ENCODE peak calls at places on chromosomes 6 and 20, in five cellular contexts. One of them, this sample, is unnamed.
A peak's percentile ranks its signal among the peaks of the same experiment; 100 is the strongest.

GRCh38 chr6:6696867-6697531 is 108.5 kb downstream of the LY86 start:
- DNase-seq in adrenal gland: peak; percentile 72
- DNase-seq in neuronal stem cell: peak; percentile 77
- DNase-seq in body of pancreas: peak; percentile 60
- DNase-seq in SJCRH30: peak; percentile 41
- DNase-seq in this sample: peak; percentile 57

GRCh38 chr20:62298577-62299249 is 4.1 kb upstream of the ADRM1 start:
- DNase-seq in adrenal gland: no peak
- DNase-seq in body of pancreas: no peak
- DNase-seq in SJCRH30: no peak
- DNase-seq in neuronal stem cell: no peak
- DNase-seq in this sample: no peak

GRCh38 chr6:19052219-19052618 is 665.1 kb downstream of the RNF144B start:
- DNase-seq in body of pancreas: no peak
- DNase-seq in adrenal gland: no peak
- DNase-seq in SJCRH30: no peak
- DNase-seq in neuronal stem cell: no peak
- DNase-seq in this sample: no peak

GRCh38 chr6:26322645-26323482 is 42.1 kb upstream of the BTN3A2 start:
- DNase-seq in neuronal stem cell: no peak
- DNase-seq in body of pancreas: peak; percentile 42
- DNase-seq in SJCRH30: peak; percentile 72
- DNase-seq in adrenal gland: peak; percentile 58
- DNase-seq in this sample: peak; percentile 53

GRCh38 chr6:170316071-170316470 is 9.5 kb downstream of the FAM120B start:
- DNase-seq in neuronal stem cell: no peak
- DNase-seq in body of pancreas: no peak
- DNase-seq in adrenal gland: no peak
- DNase-seq in SJCRH30: no peak
- DNase-seq in this sample: no peak

GRCh38 chr20:51029963-51030930 is 7.3 kb upstream of the KCNG1 start:
- DNase-seq in neuronal stem cell: no peak
- DNase-seq in adrenal gland: no peak
- DNase-seq in SJCRH30: peak; percentile 30
- DNase-seq in body of pancreas: no peak
- DNase-seq in this sample: no peak

GRCh38 chr6:658244-658643 is 1.3 kb upstream of the HUS1B start:
- DNase-seq in neuronal stem cell: no peak
- DNase-seq in adrenal gland: no peak
- DNase-seq in body of pancreas: no peak
- DNase-seq in SJCRH30: no peak
- DNase-seq in this sample: no peak

GRCh38 chr6:14068133-14068532 is 49.4 kb upstream of the CD83 start:
- DNase-seq in body of pancreas: no peak
- DNase-seq in adrenal gland: no peak
- DNase-seq in neuronal stem cell: no peak
- DNase-seq in SJCRH30: no peak
- DNase-seq in this sample: no peak

GRCh38 chr6:109039795-109040194 is 54.9 kb downstream of the SESN1 start:
- DNase-seq in adrenal gland: no peak
- DNase-seq in neuronal stem cell: no peak
- DNase-seq in body of pancreas: no peak
- DNase-seq in SJCRH30: peak; percentile 36
- DNase-seq in this sample: no peak

GRCh38 chr6:137488736-137489409 is 5.3 kb downstream of the OLIG3 start:
- DNase-seq in neuronal stem cell: peak; percentile 30
- DNase-seq in body of pancreas: no peak
- DNase-seq in adrenal gland: no peak
- DNase-seq in SJCRH30: no peak
- DNase-seq in this sample: no peak

GRCh38 chr20:33006776-33007375 is 628 bp upstream of the BPIFB2 start:
- DNase-seq in SJCRH30: no peak
- DNase-seq in neuronal stem cell: no peak
- DNase-seq in adrenal gland: no peak
- DNase-seq in body of pancreas: no peak
- DNase-seq in this sample: no peak

GRCh38 chr6:134604014-134604676 is 286.2 kb upstream of the SGK1 start:
- DNase-seq in body of pancreas: no peak
- DNase-seq in adrenal gland: no peak
- DNase-seq in neuronal stem cell: no peak
- DNase-seq in SJCRH30: no peak
- DNase-seq in this sample: no peak

DNA sequence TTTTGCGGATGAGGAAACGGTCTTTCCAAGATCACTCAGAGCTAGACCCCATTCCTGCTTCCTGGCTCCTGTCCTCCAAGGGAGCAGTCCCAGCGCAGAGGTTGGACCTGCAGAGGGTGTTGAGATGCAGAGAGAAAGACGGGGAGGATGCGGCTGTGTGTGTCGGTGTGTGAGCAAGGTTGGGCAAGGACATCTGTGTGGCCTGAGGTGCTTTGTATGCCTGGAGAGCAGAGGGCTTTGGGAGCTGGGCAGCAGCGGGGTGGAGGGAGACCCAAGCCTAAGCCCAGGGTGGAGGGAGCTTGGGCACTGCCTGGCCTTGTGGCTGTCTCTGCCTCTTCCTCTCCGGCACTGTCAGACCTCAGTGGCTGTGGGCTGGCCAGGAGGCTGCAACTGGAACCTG is 147.4 kb upstream of the RNF24 start:
- DNase-seq in neuronal stem cell: no peak
- DNase-seq in SJCRH30: no peak
- DNase-seq in body of pancreas: no peak
- DNase-seq in adrenal gland: no peak
- DNase-seq in this sample: no peak
- H3K4me1 ChIP-seq in neuronal stem cell: peaks cover 42% of the 10 kb centered on the region
- H3K4me1 ChIP-seq in SJCRH30: peaks cover 9% of the 10 kb centered on the region
- H3K4me1 ChIP-seq in body of pancreas: peaks cover 14% of the 10 kb centered on the region
- H3K4me1 ChIP-seq in adrenal gland: no peaks in the 10 kb centered on the region
- H3K4me1 ChIP-seq in this sample: no peaks in the 10 kb centered on the region

GRCh38 chr6:126657556-126658129 is 317.7 kb downstream of the CENPW start:
- DNase-seq in SJCRH30: peak; percentile 15
- DNase-seq in body of pancreas: no peak
- DNase-seq in adrenal gland: peak; percentile 13
- DNase-seq in neuronal stem cell: no peak
- DNase-seq in this sample: no peak

GRCh38 chr6:126664271-126664670 is 324.4 kb downstream of the CENPW start:
- DNase-seq in body of pancreas: no peak
- DNase-seq in SJCRH30: no peak
- DNase-seq in adrenal gland: no peak
- DNase-seq in neuronal stem cell: no peak
- DNase-seq in this sample: no peak

GRCh38 chr6:126662966-126663365 is 323.1 kb downstream of the CENPW start:
- DNase-seq in neuronal stem cell: no peak
- DNase-seq in adrenal gland: no peak
- DNase-seq in body of pancreas: no peak
- DNase-seq in SJCRH30: no peak
- DNase-seq in this sample: no peak

GRCh38 chr6:126661646-126662045 is 321.7 kb downstream of the CENPW start:
- DNase-seq in adrenal gland: no peak
- DNase-seq in body of pancreas: no peak
- DNase-seq in SJCRH30: no peak
- DNase-seq in neuronal stem cell: no peak
- DNase-seq in this sample: no peak

DNA sequence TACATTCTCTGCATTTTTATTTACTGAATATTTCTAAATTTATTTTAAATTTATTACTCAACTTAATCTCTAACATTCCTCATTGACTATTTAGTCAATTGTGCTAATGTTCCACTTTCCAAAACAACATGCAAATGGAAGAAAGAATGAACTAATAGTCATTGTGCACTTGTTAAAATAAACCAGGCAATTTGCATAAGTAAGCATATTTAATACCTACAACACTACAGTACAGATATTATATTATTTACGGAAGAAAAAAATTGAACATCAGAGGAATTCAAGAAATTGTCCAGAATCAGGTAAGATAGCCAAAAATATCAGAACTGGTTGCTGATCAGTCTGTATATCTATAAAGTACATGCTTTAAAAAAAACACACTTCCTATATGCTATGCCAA is 320.5 kb downstream of the CENPW start:
- DNase-seq in SJCRH30: no peak
- DNase-seq in neuronal stem cell: no peak
- DNase-seq in adrenal gland: no peak
- DNase-seq in body of pancreas: no peak
- DNase-seq in this sample: no peak
- H3K27ac ChIP-seq in SJCRH30: no peak overlapping the region
- H3K27ac ChIP-seq in neuronal stem cell: no peak overlapping the region
- H3K27ac ChIP-seq in adrenal gland: no peak overlapping the region
- H3K27ac ChIP-seq in body of pancreas: no peak overlapping the region
- H3K27ac ChIP-seq in this sample: no peak overlapping the region

GRCh38 chr20:58344741-58345140 is 35.2 kb downstream of the RAB22A start:
- DNase-seq in adrenal gland: no peak
- DNase-seq in neuronal stem cell: no peak
- DNase-seq in body of pancreas: no peak
- DNase-seq in SJCRH30: no peak
- DNase-seq in this sample: no peak
- H3K4me3 ChIP-seq in adrenal gland: no peak overlapping the region
- H3K4me3 ChIP-seq in neuronal stem cell: no peak overlapping the region
- H3K4me3 ChIP-seq in body of pancreas: no peak overlapping the region
- H3K4me3 ChIP-seq in SJCRH30: no peak overlapping the region
- H3K4me3 ChIP-seq in this sample: no peak overlapping the region

GRCh38 chr6:36064770-36065396 is 37.3 kb downstream of the MAPK14 start:
- DNase-seq in body of pancreas: no peak
- DNase-seq in neuronal stem cell: no peak
- DNase-seq in adrenal gland: no peak
- DNase-seq in SJCRH30: no peak
- DNase-seq in this sample: no peak
- H3K4me1 ChIP-seq in body of pancreas: peaks cover 59% of the 10 kb centered on the region
- H3K4me1 ChIP-seq in neuronal stem cell: peaks cover 1% of the 10 kb centered on the region
- H3K4me1 ChIP-seq in adrenal gland: peaks cover 8% of the 10 kb centered on the region
- H3K4me1 ChIP-seq in SJCRH30: no peaks in the 10 kb centered on the region
- H3K4me1 ChIP-seq in this sample: peaks cover 28% of the 10 kb centered on the region